ENCODE peak calls at places on chromosomes 2 and 18, in ten cellular contexts. One of them, this sample, is unnamed.

GRCh38 chr2:224286923-224287322 is 115.0 kb downstream of the FAM124B start:
- DNase-seq in IMR-90: no peak
- DNase-seq in PC-9: no peak
- DNase-seq in CD8-positive, alpha-beta T cell: no peak
- DNase-seq in dorsolateral prefrontal cortex: no peak
- DNase-seq in tibial nerve: no peak
- DNase-seq in A549: peak; percentile 12
- DNase-seq in upper lobe of left lung: no peak
- DNase-seq in SJSA1: no peak
- DNase-seq in heart right ventricle: no peak
- DNase-seq in this sample: no peak

GRCh38 chr2:113251118-113251517 is 27.6 kb downstream of the PAX8 start:
- DNase-seq in IMR-90: no peak
- DNase-seq in PC-9: no peak
- DNase-seq in CD8-positive, alpha-beta T cell: peak; percentile 51
- DNase-seq in dorsolateral prefrontal cortex: no peak
- DNase-seq in tibial nerve: no peak
- DNase-seq in A549: no peak
- DNase-seq in upper lobe of left lung: no peak
- DNase-seq in SJSA1: no peak
- DNase-seq in heart right ventricle: no peak
- DNase-seq in this sample: no peak

GRCh38 chr2:45669109-45669508 is 17.6 kb downstream of the PRKCE start:
- DNase-seq in IMR-90: peak; percentile 73
- DNase-seq in PC-9: no peak
- DNase-seq in CD8-positive, alpha-beta T cell: no peak
- DNase-seq in dorsolateral prefrontal cortex: no peak
- DNase-seq in tibial nerve: no peak
- DNase-seq in A549: no peak
- DNase-seq in upper lobe of left lung: no peak
- DNase-seq in SJSA1: no peak
- DNase-seq in heart right ventricle: no peak
- DNase-seq in this sample: no peak

GRCh38 chr2:197889041-197889440 is 84.6 kb downstream of the PLCL1 start:
- DNase-seq in IMR-90: peak; percentile 64
- DNase-seq in PC-9: no peak
- DNase-seq in CD8-positive, alpha-beta T cell: no peak
- DNase-seq in dorsolateral prefrontal cortex: no peak
- DNase-seq in tibial nerve: peak; percentile 28
- DNase-seq in A549: no peak
- DNase-seq in upper lobe of left lung: peak; percentile 42
- DNase-seq in SJSA1: no peak
- DNase-seq in heart right ventricle: no peak
- DNase-seq in this sample: no peak

GRCh38 chr2:9658972-9659371 is 28.2 kb upstream of the YWHAQ start:
- DNase-seq in IMR-90: peak; percentile 64
- DNase-seq in PC-9: no peak
- DNase-seq in CD8-positive, alpha-beta T cell: no peak
- DNase-seq in dorsolateral prefrontal cortex: no peak
- DNase-seq in tibial nerve: no peak
- DNase-seq in A549: peak; percentile 65
- DNase-seq in upper lobe of left lung: no peak
- DNase-seq in SJSA1: peak; percentile 91
- DNase-seq in heart right ventricle: no peak
- DNase-seq in this sample: peak; percentile 21

GRCh38 chr18:9906407-9906955 is 7.3 kb upstream of the VAPA start:
- DNase-seq in IMR-90: no peak
- DNase-seq in PC-9: no peak
- DNase-seq in CD8-positive, alpha-beta T cell: no peak
- DNase-seq in dorsolateral prefrontal cortex: no peak
- DNase-seq in tibial nerve: no peak
- DNase-seq in A549: no peak
- DNase-seq in upper lobe of left lung: no peak
- DNase-seq in SJSA1: no peak
- DNase-seq in heart right ventricle: no peak
- DNase-seq in this sample: no peak

GRCh38 chr18:62377408-62377807 is 52.3 kb downstream of the TNFRSF11A start:
- DNase-seq in IMR-90: no peak
- DNase-seq in PC-9: no peak
- DNase-seq in CD8-positive, alpha-beta T cell: no peak
- DNase-seq in dorsolateral prefrontal cortex: no peak
- DNase-seq in tibial nerve: no peak
- DNase-seq in A549: no peak
- DNase-seq in upper lobe of left lung: no peak
- DNase-seq in SJSA1: no peak
- DNase-seq in heart right ventricle: no peak
- DNase-seq in this sample: no peak

GRCh38 chr2:19292007-19292406 is 66.4 kb downstream of the OSR1 start:
- DNase-seq in IMR-90: no peak
- DNase-seq in PC-9: no peak
- DNase-seq in CD8-positive, alpha-beta T cell: no peak
- DNase-seq in dorsolateral prefrontal cortex: no peak
- DNase-seq in tibial nerve: no peak
- DNase-seq in A549: no peak
- DNase-seq in upper lobe of left lung: no peak
- DNase-seq in SJSA1: no peak
- DNase-seq in heart right ventricle: no peak
- DNase-seq in this sample: no peak

GRCh38 chr2:6948081-6949008 is 31.1 kb downstream of the RNF144A start:
- DNase-seq in IMR-90: no peak
- DNase-seq in PC-9: no peak
- DNase-seq in CD8-positive, alpha-beta T cell: no peak
- DNase-seq in dorsolateral prefrontal cortex: no peak
- DNase-seq in tibial nerve: no peak
- DNase-seq in A549: no peak
- DNase-seq in upper lobe of left lung: no peak
- DNase-seq in SJSA1: no peak
- DNase-seq in heart right ventricle: no peak
- DNase-seq in this sample: no peak

GRCh38 chr2:20611077-20611843 is 39.6 kb downstream of the HS1BP3 start:
- DNase-seq in IMR-90: peak; percentile 97
- DNase-seq in PC-9: no peak
- DNase-seq in CD8-positive, alpha-beta T cell: no peak
- DNase-seq in dorsolateral prefrontal cortex: no peak
- DNase-seq in tibial nerve: peak; percentile 73
- DNase-seq in A549: no peak
- DNase-seq in upper lobe of left lung: peak; percentile 90
- DNase-seq in SJSA1: peak; percentile 84
- DNase-seq in heart right ventricle: peak; percentile 74
- DNase-seq in this sample: peak; percentile 68

GRCh38 chr2:239241431-239241830 is 159.4 kb downstream of the HDAC4 start:
- DNase-seq in IMR-90: no peak
- DNase-seq in PC-9: no peak
- DNase-seq in CD8-positive, alpha-beta T cell: no peak
- DNase-seq in dorsolateral prefrontal cortex: no peak
- DNase-seq in tibial nerve: no peak
- DNase-seq in A549: no peak
- DNase-seq in upper lobe of left lung: no peak
- DNase-seq in SJSA1: no peak
- DNase-seq in heart right ventricle: no peak
- DNase-seq in this sample: no peak
- H3K27ac ChIP-seq in IMR-90: no peak overlapping the region
- H3K27ac ChIP-seq in PC-9: no peak overlapping the region
- H3K27ac ChIP-seq in CD8-positive, alpha-beta T cell: no peak overlapping the region
- H3K27ac ChIP-seq in dorsolateral prefrontal cortex: peak overlapping the region; percentile 98
- H3K27ac ChIP-seq in tibial nerve: peak overlapping the region; percentile 67
- H3K27ac ChIP-seq in A549: no peak overlapping the region
- H3K27ac ChIP-seq in upper lobe of left lung: peak overlapping the region; percentile 10
- H3K27ac ChIP-seq in SJSA1: no peak overlapping the region
- H3K27ac ChIP-seq in heart right ventricle: no peak overlapping the region
- H3K27ac ChIP-seq in this sample: no peak overlapping the region

GRCh38 chr2:11629215-11629614 is 40.8 kb downstream of the NTSR2 start:
- DNase-seq in IMR-90: no peak
- DNase-seq in PC-9: no peak
- DNase-seq in CD8-positive, alpha-beta T cell: no peak
- DNase-seq in dorsolateral prefrontal cortex: no peak
- DNase-seq in tibial nerve: no peak
- DNase-seq in A549: no peak
- DNase-seq in upper lobe of left lung: no peak
- DNase-seq in SJSA1: no peak
- DNase-seq in heart right ventricle: no peak
- DNase-seq in this sample: no peak
- H3K4me3 ChIP-seq in IMR-90: no peak overlapping the region
- H3K4me3 ChIP-seq in PC-9: no peak overlapping the region
- H3K4me3 ChIP-seq in CD8-positive, alpha-beta T cell: no peak overlapping the region
- H3K4me3 ChIP-seq in dorsolateral prefrontal cortex: no peak overlapping the region
- H3K4me3 ChIP-seq in tibial nerve: no peak overlapping the region
- H3K4me3 ChIP-seq in A549: no peak overlapping the region
- H3K4me3 ChIP-seq in upper lobe of left lung: no peak overlapping the region
- H3K4me3 ChIP-seq in SJSA1: no peak overlapping the region
- H3K4me3 ChIP-seq in heart right ventricle: no peak overlapping the region
- H3K4me3 ChIP-seq in this sample: no peak overlapping the region

GRCh38 chr18:49074505-49074904 is 123.7 kb upstream of the SMAD7 start:
- DNase-seq in IMR-90: no peak
- DNase-seq in PC-9: no peak
- DNase-seq in CD8-positive, alpha-beta T cell: no peak
- DNase-seq in dorsolateral prefrontal cortex: no peak
- DNase-seq in tibial nerve: no peak
- DNase-seq in A549: no peak
- DNase-seq in upper lobe of left lung: no peak
- DNase-seq in SJSA1: no peak
- DNase-seq in heart right ventricle: no peak
- DNase-seq in this sample: no peak
- H3K27ac ChIP-seq in IMR-90: no peak overlapping the region
- H3K27ac ChIP-seq in PC-9: no peak overlapping the region
- H3K27ac ChIP-seq in CD8-positive, alpha-beta T cell: no peak overlapping the region
- H3K27ac ChIP-seq in dorsolateral prefrontal cortex: no peak overlapping the region
- H3K27ac ChIP-seq in tibial nerve: no peak overlapping the region
- H3K27ac ChIP-seq in A549: no peak overlapping the region
- H3K27ac ChIP-seq in upper lobe of left lung: peak overlapping the region; percentile 42
- H3K27ac ChIP-seq in SJSA1: no peak overlapping the region
- H3K27ac ChIP-seq in heart right ventricle: no peak overlapping the region
- H3K27ac ChIP-seq in this sample: no peak overlapping the region

GRCh38 chr2:178345951-178346350 is 105.0 kb downstream of the PRKRA start:
- DNase-seq in IMR-90: peak; percentile 51
- DNase-seq in PC-9: no peak
- DNase-seq in CD8-positive, alpha-beta T cell: no peak
- DNase-seq in dorsolateral prefrontal cortex: no peak
- DNase-seq in tibial nerve: no peak
- DNase-seq in A549: no peak
- DNase-seq in upper lobe of left lung: no peak
- DNase-seq in SJSA1: no peak
- DNase-seq in heart right ventricle: no peak
- DNase-seq in this sample: no peak

GRCh38 chr2:178344121-178344520 is 106.9 kb downstream of the PRKRA start:
- DNase-seq in IMR-90: no peak
- DNase-seq in PC-9: no peak
- DNase-seq in CD8-positive, alpha-beta T cell: no peak
- DNase-seq in dorsolateral prefrontal cortex: no peak
- DNase-seq in tibial nerve: no peak
- DNase-seq in A549: no peak
- DNase-seq in upper lobe of left lung: no peak
- DNase-seq in SJSA1: no peak
- DNase-seq in heart right ventricle: no peak
- DNase-seq in this sample: no peak

DNA sequence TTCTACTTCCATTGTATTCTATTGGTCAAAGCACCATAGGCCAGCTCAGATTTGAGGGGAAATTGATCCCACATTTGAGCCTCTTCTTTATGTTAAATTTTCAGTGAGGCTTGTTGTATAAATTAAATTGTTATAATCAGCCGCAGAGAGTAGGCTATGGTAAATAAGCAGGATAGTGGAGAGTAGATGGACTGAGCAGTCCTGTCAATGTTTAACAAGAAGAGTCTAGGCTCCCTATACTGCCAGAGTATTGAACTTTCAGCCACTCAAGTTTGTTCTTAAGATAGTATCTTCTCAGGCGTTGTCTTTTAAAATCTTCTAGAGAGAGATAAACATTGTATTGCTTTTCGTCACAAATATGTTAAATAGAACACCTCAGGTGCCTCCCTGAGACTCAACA is 100.9 kb downstream of the PRKRA start:
- DNase-seq in IMR-90: no peak
- DNase-seq in PC-9: no peak
- DNase-seq in CD8-positive, alpha-beta T cell: no peak
- DNase-seq in dorsolateral prefrontal cortex: no peak
- DNase-seq in tibial nerve: no peak
- DNase-seq in A549: no peak
- DNase-seq in upper lobe of left lung: no peak
- DNase-seq in SJSA1: no peak
- DNase-seq in heart right ventricle: no peak
- DNase-seq in this sample: no peak
- H3K4me3 ChIP-seq in IMR-90: no peak overlapping the region
- H3K4me3 ChIP-seq in PC-9: no peak overlapping the region
- H3K4me3 ChIP-seq in CD8-positive, alpha-beta T cell: no peak overlapping the region
- H3K4me3 ChIP-seq in dorsolateral prefrontal cortex: no peak overlapping the region
- H3K4me3 ChIP-seq in tibial nerve: no peak overlapping the region
- H3K4me3 ChIP-seq in A549: no peak overlapping the region
- H3K4me3 ChIP-seq in upper lobe of left lung: no peak overlapping the region
- H3K4me3 ChIP-seq in SJSA1: no peak overlapping the region
- H3K4me3 ChIP-seq in heart right ventricle: no peak overlapping the region
- H3K4me3 ChIP-seq in this sample: no peak overlapping the region

DNA sequence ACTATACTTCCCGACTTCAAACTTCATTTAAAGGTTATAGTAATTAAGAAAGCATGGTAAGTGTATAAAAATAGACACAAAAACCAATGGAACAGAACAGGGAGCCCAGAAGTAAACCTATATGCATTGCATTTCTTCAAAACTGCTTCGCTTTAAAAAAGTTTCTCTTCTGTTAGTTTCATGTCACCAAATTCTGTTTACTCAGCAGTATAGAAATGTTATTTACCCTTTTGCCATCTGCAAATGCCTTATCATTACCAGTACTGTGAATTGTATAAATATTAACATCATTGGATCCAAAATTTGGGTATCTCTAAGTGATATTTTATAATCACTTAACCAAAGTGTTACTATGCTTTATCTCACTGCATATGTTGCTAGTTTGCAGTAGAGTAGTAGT is 45.9 kb upstream of the ZNF638 start:
- DNase-seq in IMR-90: no peak
- DNase-seq in PC-9: no peak
- DNase-seq in CD8-positive, alpha-beta T cell: no peak
- DNase-seq in dorsolateral prefrontal cortex: no peak
- DNase-seq in tibial nerve: no peak
- DNase-seq in A549: no peak
- DNase-seq in upper lobe of left lung: no peak
- DNase-seq in SJSA1: no peak
- DNase-seq in heart right ventricle: no peak
- DNase-seq in this sample: no peak
- H3K27ac ChIP-seq in IMR-90: no peak overlapping the region
- H3K27ac ChIP-seq in PC-9: no peak overlapping the region
- H3K27ac ChIP-seq in CD8-positive, alpha-beta T cell: no peak overlapping the region
- H3K27ac ChIP-seq in dorsolateral prefrontal cortex: no peak overlapping the region
- H3K27ac ChIP-seq in tibial nerve: no peak overlapping the region
- H3K27ac ChIP-seq in A549: no peak overlapping the region
- H3K27ac ChIP-seq in upper lobe of left lung: no peak overlapping the region
- H3K27ac ChIP-seq in SJSA1: no peak overlapping the region
- H3K27ac ChIP-seq in heart right ventricle: no peak overlapping the region
- H3K27ac ChIP-seq in this sample: no peak overlapping the region

This sample was measured in AG04450.